ENCODE peak calls at places on chromosome 20, in five cellular contexts. U, M, P, G and R are unnamed samples.

GRCh38 chr20:20668639-20669038 is 43.8 kb downstream of the RALGAPA2 start:
- DNase-seq in U (no peak), M (no peak), P (no peak), G (peak; percentile 71), R (no peak)

GRCh38 chr20:6886065-6886729 is 118.7 kb downstream of the BMP2 start:
- DNase-seq in U (no peak), M (no peak), P (no peak), G (no peak), R (no peak)

GRCh38 chr20:5621305-5621704 is 128.9 kb upstream of the SHLD1 start:
- DNase-seq in U (no peak), M (no peak), P (no peak), G (no peak), R (peak; percentile 64)

GRCh38 chr20:33784225-33784624 is 26.9 kb upstream of the CHMP4B start:
- DNase-seq in U (no peak), M (no peak), P (no peak), G (no peak), R (no peak)

GRCh38 chr20:50095476-50096078 is 17.4 kb downstream of the UBE2V1 start:
- DNase-seq in U (no peak), M (no peak), P (no peak), G (no peak), R (no peak)

GRCh38 chr20:31494131-31494530 is 19.0 kb downstream of the REM1 start:
- DNase-seq in U (peak; percentile 67), M (peak; percentile 75), P (peak; percentile 77), G (no peak), R (no peak)

GRCh38 chr20:17735206-17735804 is 35.5 kb downstream of the BANF2 start:
- DNase-seq in U (no peak), M (no peak), P (no peak), G (no peak), R (peak; percentile 45)

GRCh38 chr20:35145141-35145564 is 2.0 kb downstream of the EDEM2 start:
- DNase-seq in U (no peak), M (peak; percentile 62), P (peak; percentile 47), G (peak; percentile 23), R (peak; percentile 86)

GRCh38 chr20:1786496-1786895 is 108.7 kb upstream of the SIRPA start:
- DNase-seq in U (no peak), M (no peak), P (no peak), G (no peak), R (no peak)

GRCh38 chr20:62705626-62706025 is 3.0 kb upstream of the NTSR1 start:
- DNase-seq in U (no peak), M (no peak), P (no peak), G (no peak), R (no peak)

GRCh38 chr20:50746138-50746940 is 15.0 kb downstream of the PARD6B start:
- DNase-seq in U (no peak), M (no peak), P (no peak), G (no peak), R (no peak)

GRCh38 chr20:13671500-13672288 is 33.0 kb upstream of the TASP1 start:
- DNase-seq in U (no peak), M (no peak), P (no peak), G (no peak), R (no peak)

GRCh38 chr20:59647271-59647670 is 42.9 kb downstream of the PHACTR3 start:
- DNase-seq in U (no peak), M (no peak), P (no peak), G (no peak), R (no peak)

DNA sequence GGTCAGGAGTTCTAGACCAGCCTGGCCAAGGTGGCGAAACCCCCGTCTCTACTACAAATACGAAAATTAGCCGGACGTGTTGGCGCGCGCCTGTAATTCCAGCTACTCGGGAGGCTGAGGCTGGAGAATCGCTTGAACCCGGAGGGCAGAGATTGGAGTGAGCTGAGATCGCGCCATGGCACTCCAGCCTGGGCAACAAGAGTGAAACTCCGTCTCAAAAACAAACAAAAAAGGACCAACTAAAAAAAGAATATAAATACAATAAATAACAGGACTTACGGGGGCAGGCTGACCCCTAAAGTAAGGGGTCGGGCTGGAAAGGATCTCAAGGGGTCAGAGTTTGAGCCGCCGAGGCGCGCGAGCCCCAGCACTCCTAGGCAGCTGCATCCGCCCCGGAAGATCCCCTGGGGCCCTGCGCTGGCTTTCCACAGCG is 509 bp upstream of the TPD52L2 start:
- DNase-seq in U (no peak), M (no peak), P (no peak), G (no peak), R (no peak)
- H2AFZ ChIP-seq in U (no peak overlapping the region), M (peak overlapping the region; percentile 66), P (no peak overlapping the region), G (peak overlapping the region; percentile 90), R (peak overlapping the region; percentile 63)

DNA sequence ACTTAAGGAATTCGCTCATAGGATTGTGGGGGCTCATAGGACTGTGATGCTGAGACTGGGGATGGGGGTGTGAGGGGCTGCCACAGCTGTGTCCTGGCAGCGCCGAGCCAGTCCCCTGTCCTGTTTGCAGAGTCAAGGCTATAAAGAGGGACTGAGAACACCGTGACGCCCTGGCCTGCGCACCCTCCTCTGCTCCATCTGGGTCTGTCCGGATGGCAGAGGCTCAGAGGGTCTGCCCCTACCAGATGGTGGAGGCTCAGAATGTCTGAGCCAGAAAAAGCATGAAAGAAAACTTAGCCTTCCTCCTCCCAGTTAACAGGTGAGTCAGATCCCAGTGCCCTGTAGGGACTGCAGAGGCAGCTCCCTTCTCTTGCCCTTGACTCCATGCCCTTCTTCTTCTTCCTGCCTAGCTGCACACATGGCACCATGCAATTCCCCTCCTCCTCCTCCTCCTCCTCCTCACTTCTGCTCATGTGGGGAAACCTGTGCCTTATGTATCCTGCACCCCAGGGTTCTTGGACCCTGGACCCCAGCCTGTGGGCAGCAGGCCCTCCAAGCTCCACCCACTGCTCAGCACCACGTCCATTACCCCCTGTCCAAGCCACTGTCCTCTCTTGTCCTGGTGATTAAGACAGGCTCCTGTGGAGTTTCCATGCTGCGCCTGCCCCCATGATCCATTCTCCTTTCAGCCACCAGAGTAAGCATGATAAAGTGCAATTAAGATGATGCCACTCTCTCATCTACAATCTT is 410.0 kb upstream of the SULF2 start:
- DNase-seq in U (no peak), M (no peak), P (no peak), G (no peak), R (no peak)
- TF ChIP-seq POLR2AphosphoS5 in U (no peak), M (no peak), P (no peak), G (no peak), R (no peak)

GRCh38 chr20:23574977-23575376 is 6.7 kb upstream of the CST9L start:
- DNase-seq in U (no peak), M (no peak), P (no peak), G (no peak), R (no peak)
- TF ChIP-seq MAX in U (no peak), M (no peak), P (no peak), G (no peak), R (no peak)

GRCh38 chr20:58228484-58229197 is at the start of gene ANKRD60:
- DNase-seq in U (peak; percentile 82), M (peak; percentile 77), P (no peak), G (no peak), R (peak; percentile 36)
- H2AFZ ChIP-seq in U (peak within 1 kb of the TSS; percentile 76), M (no peak within 1 kb of the TSS), P (no peak within 1 kb of the TSS), G (no peak within 1 kb of the TSS), R (peak within 1 kb of the TSS; percentile 55)

GRCh38 chr20:37392441-37393195 is 46.7 kb downstream of the SRC start:
- DNase-seq in U (no peak), M (peak; percentile 56), P (no peak), G (no peak), R (no peak)
- TF ChIP-seq POLR2AphosphoS5 in U (no peak), M (no peak), P (no peak), G (no peak), R (peak; percentile 24)

GRCh38 chr20:43914697-43915208 is at the start of gene TOX2:
- DNase-seq in U (peak; percentile 62), M (peak; percentile 89), P (no peak), G (no peak), R (no peak)
- TF ChIP-seq MAX in U (no peak), M (no peak), P (no peak), G (no peak), R (no peak)

GRCh38 chr20:19213946-19214490 is 1.6 kb downstream of the SLC24A3 start:
- DNase-seq in U (no peak), M (no peak), P (no peak), G (no peak), R (no peak)

GRCh38 chr20:19212524-19213502 is at the start of gene SLC24A3:
- DNase-seq in U (peak; percentile 77), M (no peak), P (no peak), G (no peak), R (no peak)

GRCh38 chr20:19210426-19211155 is 1.9 kb upstream of the SLC24A3 start:
- DNase-seq in U (no peak), M (no peak), P (no peak), G (no peak), R (no peak)

GRCh38 chr20:19211252-19211651 is 1.2 kb upstream of the SLC24A3 start:
- DNase-seq in U (no peak), M (no peak), P (no peak), G (no peak), R (no peak)

GRCh38 chr20:19211661-19212523 is 550 bp upstream of the SLC24A3 start:
- DNase-seq in U (peak; percentile 76), M (no peak), P (no peak), G (no peak), R (no peak)
- H2AFZ ChIP-seq in U (no peak overlapping the region), M (no peak overlapping the region), P (no peak overlapping the region), G (no peak overlapping the region), R (no peak overlapping the region)